ENCODE peak calls at places on chromosomes 1 and 21, in eight cellular contexts. One of them, this sample, is unnamed.
A peak's percentile ranks its signal among the peaks of the same experiment; 100 is the strongest.

GRCh38 chr1:158013840-158014520 is 20.5 kb downstream of the KIRREL1 start:
- DNase-seq in IMR-90: peak; percentile 56
- DNase-seq in psoas muscle: no peak
- DNase-seq in heart left ventricle: no peak
- DNase-seq in lower lobe of right lung: no peak
- DNase-seq in astrocyte: no peak
- DNase-seq in RWPE1: no peak
- DNase-seq in breast epithelium: no peak
- DNase-seq in this sample: no peak

GRCh38 chr1:203390298-203390697 is 39.4 kb upstream of the FMOD start:
- DNase-seq in IMR-90: no peak
- DNase-seq in lower lobe of right lung: no peak
- DNase-seq in astrocyte: no peak
- DNase-seq in breast epithelium: no peak
- DNase-seq in heart left ventricle: no peak
- DNase-seq in RWPE1: no peak
- DNase-seq in psoas muscle: no peak
- DNase-seq in this sample: no peak

GRCh38 chr1:177425241-177425640 is 254.5 kb downstream of the BRINP2 start:
- DNase-seq in RWPE1: no peak
- DNase-seq in lower lobe of right lung: no peak
- DNase-seq in psoas muscle: no peak
- DNase-seq in IMR-90: no peak
- DNase-seq in heart left ventricle: no peak
- DNase-seq in astrocyte: no peak
- DNase-seq in breast epithelium: no peak
- DNase-seq in this sample: no peak

GRCh38 chr1:20143734-20144565 is 4.8 kb downstream of the PLA2G2F start:
- DNase-seq in breast epithelium: no peak
- DNase-seq in RWPE1: no peak
- DNase-seq in astrocyte: no peak
- DNase-seq in heart left ventricle: no peak
- DNase-seq in IMR-90: no peak
- DNase-seq in psoas muscle: no peak
- DNase-seq in lower lobe of right lung: peak; percentile 27
- DNase-seq in this sample: no peak

GRCh38 chr1:99465176-99465900 is 180.6 kb upstream of the PALMD start:
- DNase-seq in astrocyte: peak; percentile 92
- DNase-seq in IMR-90: peak; percentile 90
- DNase-seq in lower lobe of right lung: no peak
- DNase-seq in heart left ventricle: no peak
- DNase-seq in psoas muscle: no peak
- DNase-seq in breast epithelium: no peak
- DNase-seq in RWPE1: no peak
- DNase-seq in this sample: no peak

GRCh38 chr1:5916572-5917280 is 75.5 kb downstream of the NPHP4 start:
- DNase-seq in lower lobe of right lung: no peak
- DNase-seq in astrocyte: no peak
- DNase-seq in IMR-90: no peak
- DNase-seq in RWPE1: no peak
- DNase-seq in heart left ventricle: no peak
- DNase-seq in breast epithelium: no peak
- DNase-seq in psoas muscle: no peak
- DNase-seq in this sample: no peak

GRCh38 chr1:7380712-7381111 is 390.4 kb upstream of the VAMP3 start:
- DNase-seq in IMR-90: no peak
- DNase-seq in psoas muscle: no peak
- DNase-seq in breast epithelium: no peak
- DNase-seq in heart left ventricle: no peak
- DNase-seq in RWPE1: no peak
- DNase-seq in astrocyte: no peak
- DNase-seq in lower lobe of right lung: no peak
- DNase-seq in this sample: no peak

GRCh38 chr1:30589083-30589482 is 134.3 kb downstream of the MATN1 start:
- DNase-seq in RWPE1: no peak
- DNase-seq in breast epithelium: no peak
- DNase-seq in IMR-90: no peak
- DNase-seq in lower lobe of right lung: no peak
- DNase-seq in heart left ventricle: no peak
- DNase-seq in psoas muscle: no peak
- DNase-seq in astrocyte: no peak
- DNase-seq in this sample: no peak

GRCh38 chr21:41777934-41778815 is 11.3 kb upstream of the RIPK4 start:
- DNase-seq in astrocyte: peak; percentile 71
- DNase-seq in RWPE1: peak; percentile 67
- DNase-seq in psoas muscle: peak; percentile 86
- DNase-seq in breast epithelium: peak; percentile 93
- DNase-seq in lower lobe of right lung: peak; percentile 89
- DNase-seq in heart left ventricle: peak; percentile 87
- DNase-seq in IMR-90: peak; percentile 69
- DNase-seq in this sample: peak; percentile 30

GRCh38 chr1:67173988-67174387 is 7.7 kb downstream of the IL23R start:
- DNase-seq in heart left ventricle: no peak
- DNase-seq in breast epithelium: no peak
- DNase-seq in IMR-90: no peak
- DNase-seq in RWPE1: no peak
- DNase-seq in lower lobe of right lung: no peak
- DNase-seq in astrocyte: no peak
- DNase-seq in psoas muscle: no peak
- DNase-seq in this sample: no peak

GRCh38 chr21:45988366-45989347 is 7.1 kb downstream of the COL6A1 start:
- DNase-seq in breast epithelium: peak; percentile 50
- DNase-seq in psoas muscle: no peak
- DNase-seq in RWPE1: no peak
- DNase-seq in IMR-90: no peak
- DNase-seq in heart left ventricle: peak; percentile 10
- DNase-seq in astrocyte: no peak
- DNase-seq in lower lobe of right lung: no peak
- DNase-seq in this sample: no peak

GRCh38 chr1:228768345-228768717 is 33.1 kb downstream of the RHOU start:
- DNase-seq in RWPE1: no peak
- DNase-seq in breast epithelium: no peak
- DNase-seq in psoas muscle: no peak
- DNase-seq in IMR-90: no peak
- DNase-seq in astrocyte: no peak
- DNase-seq in heart left ventricle: no peak
- DNase-seq in lower lobe of right lung: no peak
- DNase-seq in this sample: no peak

GRCh38 chr1:51843948-51844347 is 34.6 kb downstream of the NRDC start:
- DNase-seq in astrocyte: no peak
- DNase-seq in IMR-90: no peak
- DNase-seq in breast epithelium: no peak
- DNase-seq in heart left ventricle: no peak
- DNase-seq in psoas muscle: no peak
- DNase-seq in lower lobe of right lung: no peak
- DNase-seq in RWPE1: no peak
- DNase-seq in this sample: no peak

GRCh38 chr1:177907000-177907399 is 62.9 kb downstream of the SEC16B start:
- DNase-seq in IMR-90: no peak
- DNase-seq in psoas muscle: no peak
- DNase-seq in lower lobe of right lung: no peak
- DNase-seq in heart left ventricle: no peak
- DNase-seq in astrocyte: no peak
- DNase-seq in breast epithelium: no peak
- DNase-seq in RWPE1: peak; percentile 40
- DNase-seq in this sample: no peak

GRCh38 chr21:26405071-26405470 is 168.0 kb downstream of the CYYR1 start:
- DNase-seq in psoas muscle: no peak
- DNase-seq in lower lobe of right lung: no peak
- DNase-seq in breast epithelium: no peak
- DNase-seq in IMR-90: peak; percentile 18
- DNase-seq in astrocyte: peak; percentile 51
- DNase-seq in RWPE1: no peak
- DNase-seq in heart left ventricle: no peak
- DNase-seq in this sample: no peak

GRCh38 chr1:158095737-158096335 is 84.9 kb upstream of the CD1D start:
- DNase-seq in IMR-90: peak; percentile 17
- DNase-seq in RWPE1: peak; percentile 46
- DNase-seq in breast epithelium: no peak
- DNase-seq in psoas muscle: no peak
- DNase-seq in heart left ventricle: no peak
- DNase-seq in astrocyte: no peak
- DNase-seq in lower lobe of right lung: no peak
- DNase-seq in this sample: no peak

DNA sequence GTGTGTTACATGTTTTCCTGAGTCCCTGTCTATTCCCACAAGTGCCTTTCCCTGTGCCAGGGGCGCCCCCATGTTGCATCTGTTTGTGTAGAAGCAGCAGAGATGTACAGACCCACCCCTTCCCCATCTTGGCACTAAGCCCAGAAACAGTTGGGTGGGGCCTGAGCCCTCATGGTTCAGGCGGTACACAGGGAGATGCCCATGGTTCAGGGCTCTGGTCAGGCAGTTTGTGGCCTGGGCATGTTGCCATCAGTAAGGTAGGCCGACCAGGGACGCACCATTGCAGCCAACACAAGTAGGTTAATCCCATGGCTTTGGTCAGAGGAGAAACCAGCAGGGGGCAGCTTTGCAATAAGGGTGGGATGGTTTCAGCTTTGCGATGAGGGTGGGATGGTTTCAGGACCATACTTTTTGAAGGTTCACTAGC is 914 bp upstream of the ADGRB2 start:
- DNase-seq in RWPE1: no peak
- DNase-seq in lower lobe of right lung: no peak
- DNase-seq in breast epithelium: no peak
- DNase-seq in astrocyte: no peak
- DNase-seq in heart left ventricle: no peak
- DNase-seq in psoas muscle: no peak
- DNase-seq in IMR-90: peak; percentile 19
- DNase-seq in this sample: no peak
- TF ChIP-seq CTCF in RWPE1: no peak
- TF ChIP-seq CTCF in lower lobe of right lung: no peak
- TF ChIP-seq CTCF in breast epithelium: no peak
- TF ChIP-seq CTCF in astrocyte: peak; percentile 24
- TF ChIP-seq CTCF in heart left ventricle: peak; percentile 21
- TF ChIP-seq CTCF in psoas muscle: peak; percentile 7
- TF ChIP-seq CTCF in IMR-90: peak; percentile 41
- TF ChIP-seq CTCF in this sample: peak; percentile 48

GRCh38 chr21:37636152-37636860 is 269.7 kb downstream of the DYRK1A start:
- DNase-seq in breast epithelium: no peak
- DNase-seq in astrocyte: peak; percentile 66
- DNase-seq in psoas muscle: no peak
- DNase-seq in IMR-90: peak; percentile 76
- DNase-seq in heart left ventricle: no peak
- DNase-seq in lower lobe of right lung: no peak
- DNase-seq in RWPE1: peak; percentile 66
- DNase-seq in this sample: peak; percentile 16
- H3K27ac ChIP-seq in breast epithelium: no peak overlapping the region
- H3K27ac ChIP-seq in astrocyte: peak overlapping the region; percentile 79
- H3K27ac ChIP-seq in psoas muscle: no peak overlapping the region
- H3K27ac ChIP-seq in IMR-90: no peak overlapping the region
- H3K27ac ChIP-seq in heart left ventricle: no peak overlapping the region
- H3K27ac ChIP-seq in lower lobe of right lung: no peak overlapping the region
- H3K27ac ChIP-seq in RWPE1: peak overlapping the region; percentile 0
- H3K27ac ChIP-seq in this sample: no peak overlapping the region

GRCh38 chr1:233598891-233599541 is 14.9 kb upstream of the KCNK1 start:
- DNase-seq in breast epithelium: no peak
- DNase-seq in psoas muscle: no peak
- DNase-seq in heart left ventricle: no peak
- DNase-seq in astrocyte: peak; percentile 51
- DNase-seq in IMR-90: no peak
- DNase-seq in lower lobe of right lung: no peak
- DNase-seq in RWPE1: no peak
- DNase-seq in this sample: no peak
- TF ChIP-seq CTCF in breast epithelium: no peak
- TF ChIP-seq CTCF in psoas muscle: no peak
- TF ChIP-seq CTCF in heart left ventricle: no peak
- TF ChIP-seq CTCF in astrocyte: no peak
- TF ChIP-seq CTCF in IMR-90: no peak
- TF ChIP-seq CTCF in lower lobe of right lung: no peak
- TF ChIP-seq CTCF in RWPE1: no peak
- TF ChIP-seq CTCF in this sample: no peak

GRCh38 chr1:18963968-18964367 is 7.5 kb upstream of the IFFO2 start:
- DNase-seq in lower lobe of right lung: no peak
- DNase-seq in breast epithelium: no peak
- DNase-seq in astrocyte: no peak
- DNase-seq in heart left ventricle: no peak
- DNase-seq in RWPE1: no peak
- DNase-seq in psoas muscle: no peak
- DNase-seq in IMR-90: no peak
- DNase-seq in this sample: no peak
- H3K27ac ChIP-seq in lower lobe of right lung: no peak overlapping the region
- H3K27ac ChIP-seq in breast epithelium: peak overlapping the region; percentile 38
- H3K27ac ChIP-seq in astrocyte: no peak overlapping the region
- H3K27ac ChIP-seq in heart left ventricle: no peak overlapping the region
- H3K27ac ChIP-seq in RWPE1: no peak overlapping the region
- H3K27ac ChIP-seq in psoas muscle: no peak overlapping the region
- H3K27ac ChIP-seq in IMR-90: no peak overlapping the region
- H3K27ac ChIP-seq in this sample: no peak overlapping the region

DNA sequence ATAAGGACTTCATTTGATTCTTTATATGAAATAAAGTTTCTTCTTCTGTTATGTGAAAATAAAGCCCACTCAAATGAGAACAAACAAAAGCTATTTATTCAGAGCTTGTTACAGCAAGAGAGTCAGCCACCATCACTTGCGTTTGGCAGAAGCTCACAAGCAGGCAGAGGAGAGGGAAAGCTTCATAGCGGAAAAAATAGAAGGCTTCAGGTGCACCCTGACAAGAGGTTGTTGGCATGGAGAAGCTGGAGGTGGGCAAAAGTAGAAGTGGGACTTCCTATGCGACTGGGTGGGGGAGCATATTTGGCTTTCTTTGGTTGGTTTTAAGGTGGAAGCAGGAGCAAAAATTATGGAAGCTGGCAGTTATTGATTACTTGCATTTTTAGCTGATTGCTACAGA is 273.8 kb upstream of the CHRM3 start:
- DNase-seq in astrocyte: no peak
- DNase-seq in breast epithelium: no peak
- DNase-seq in RWPE1: no peak
- DNase-seq in psoas muscle: no peak
- DNase-seq in IMR-90: no peak
- DNase-seq in lower lobe of right lung: no peak
- DNase-seq in heart left ventricle: no peak
- DNase-seq in this sample: no peak
- TF ChIP-seq CTCF in astrocyte: no peak
- TF ChIP-seq CTCF in breast epithelium: no peak
- TF ChIP-seq CTCF in RWPE1: no peak
- TF ChIP-seq CTCF in psoas muscle: no peak
- TF ChIP-seq CTCF in IMR-90: no peak
- TF ChIP-seq CTCF in lower lobe of right lung: no peak
- TF ChIP-seq CTCF in heart left ventricle: no peak
- TF ChIP-seq CTCF in this sample: no peak

GRCh38 chr1:48027533-48027835 is 30.3 kb upstream of the TRABD2B start:
- DNase-seq in astrocyte: no peak
- DNase-seq in IMR-90: no peak
- DNase-seq in RWPE1: no peak
- DNase-seq in heart left ventricle: no peak
- DNase-seq in lower lobe of right lung: no peak
- DNase-seq in breast epithelium: no peak
- DNase-seq in psoas muscle: no peak
- DNase-seq in this sample: no peak
- H3K27ac ChIP-seq in astrocyte: no peak overlapping the region
- H3K27ac ChIP-seq in IMR-90: no peak overlapping the region
- H3K27ac ChIP-seq in RWPE1: no peak overlapping the region
- H3K27ac ChIP-seq in heart left ventricle: no peak overlapping the region
- H3K27ac ChIP-seq in lower lobe of right lung: no peak overlapping the region
- H3K27ac ChIP-seq in breast epithelium: no peak overlapping the region
- H3K27ac ChIP-seq in psoas muscle: no peak overlapping the region
- H3K27ac ChIP-seq in this sample: no peak overlapping the region

GRCh38 chr21:39125752-39126485 is 57.3 kb downstream of the PSMG1 start:
- DNase-seq in lower lobe of right lung: no peak
- DNase-seq in astrocyte: peak; percentile 55
- DNase-seq in psoas muscle: no peak
- DNase-seq in RWPE1: peak; percentile 64
- DNase-seq in heart left ventricle: peak; percentile 46
- DNase-seq in IMR-90: peak; percentile 78
- DNase-seq in breast epithelium: no peak
- DNase-seq in this sample: peak; percentile 49
- TF ChIP-seq CTCF in lower lobe of right lung: peak; percentile 66
- TF ChIP-seq CTCF in astrocyte: peak; percentile 47
- TF ChIP-seq CTCF in psoas muscle: peak; percentile 60
- TF ChIP-seq CTCF in RWPE1: peak; percentile 73
- TF ChIP-seq CTCF in heart left ventricle: peak; percentile 67
- TF ChIP-seq CTCF in IMR-90: peak; percentile 78
- TF ChIP-seq CTCF in breast epithelium: peak; percentile 60
- TF ChIP-seq CTCF in this sample: peak; percentile 78

This sample was measured in AG04450.